ENCODE peak calls at places on chromosomes 1 and 21, in ten cellular contexts. N is MG63; T is NT2/D1; R is T-helper 2 cell treated with Interferon-gamma antibody and Interleukin-4, amounts not matched to agents 5 μg/mL and 100 μg/mL, for 36 hours; H is upper lobe of right lung; X is HT1080; G is left cardiac atrium; Z is NCI-H1694; P is nephron progenitor cell; I is central memory CD4-positive, alpha-beta T cell. D is an unnamed sample.

GRCh38 chr21:25428537-25428936 is 178.7 kb downstream of the MRPL39 start:
- DNase-seq in G (no peak), R (peak), P (no peak), H (no peak), I (no peak), Z (no peak), N (no peak), X (peak), T (no peak), D (no peak)

GRCh38 chr1:174248041-174248440 is 88.7 kb downstream of the RABGAP1L start:
- DNase-seq in P (no peak), G (no peak), H (no peak), T (no peak), I (no peak), R (no peak), Z (no peak), X (no peak), N (no peak), D (no peak)

GRCh38 chr1:151936653-151937052 is 27.3 kb upstream of the THEM4 start:
- DNase-seq in N (no peak), R (no peak), G (no peak), H (no peak), I (no peak), T (no peak), X (no peak), P (peak), Z (no peak), D (no peak)

GRCh38 chr1:31955917-31956736 is 18.0 kb upstream of the PTP4A2 start:
- DNase-seq in H (peak), X (peak), P (no peak), G (peak), I (peak), T (no peak), Z (no peak), N (peak), R (peak), D (no peak)

GRCh38 chr1:160550572-160551034 is 27.5 kb upstream of the SLAMF6 start:
- DNase-seq in H (peak), G (peak), R (peak), X (no peak), Z (peak), T (no peak), I (peak), P (no peak), N (no peak), D (no peak)

GRCh38 chr1:146007048-146007784 is 10.8 kb upstream of the TXNIP start:
- DNase-seq in H (no peak), R (peak), N (no peak), I (peak), P (peak), Z (peak), G (peak), T (peak), X (peak), D (peak)

GRCh38 chr1:6447818-6448748 is 17.9 kb downstream of the TNFRSF25 start:
- DNase-seq in Z (no peak), I (peak), G (no peak), N (no peak), P (peak), R (no peak), X (no peak), T (no peak), H (no peak), D (no peak)

GRCh38 chr21:42021751-42022430 is 11.7 kb upstream of the ZBTB21 start:
- DNase-seq in I (no peak), X (no peak), P (peak), G (no peak), Z (no peak), H (no peak), R (no peak), T (peak), N (no peak), D (no peak)

GRCh38 chr1:64378826-64379225 is 91.1 kb upstream of the CACHD1 start:
- DNase-seq in T (no peak), P (no peak), G (no peak), Z (no peak), R (no peak), N (no peak), X (no peak), I (no peak), H (no peak), D (no peak)